ENCODE peak calls at places on chromosome 2, in four cellular contexts. One of them, this sample, is unnamed.

GRCh38 chr2:73043279-73043678 is 28.2 kb downstream of the SFXN5 start:
- DNase-seq in AG04450: no peak
- DNase-seq in psoas muscle: no peak
- DNase-seq in ovary: no peak
- DNase-seq in this sample: no peak

GRCh38 chr2:73212448-73213176 is 1.4 kb upstream of the SMYD5 start:
- DNase-seq in AG04450: peak
- DNase-seq in psoas muscle: peak
- DNase-seq in ovary: peak
- DNase-seq in this sample: peak

GRCh38 chr2:28828382-28828781 is 17.7 kb downstream of the SPDYA start:
- DNase-seq in AG04450: no peak
- DNase-seq in psoas muscle: no peak
- DNase-seq in ovary: no peak
- DNase-seq in this sample: peak

GRCh38 chr2:86035883-86036789 is 69.5 kb downstream of the POLR1A start:
- DNase-seq in AG04450: peak
- DNase-seq in psoas muscle: peak
- DNase-seq in ovary: peak
- DNase-seq in this sample: peak

GRCh38 chr2:100619951-100620350 is 57.2 kb downstream of the PDCL3 start:
- DNase-seq in AG04450: no peak
- DNase-seq in psoas muscle: no peak
- DNase-seq in ovary: no peak
- DNase-seq in this sample: no peak

GRCh38 chr2:144078091-144078490 is 441.8 kb downstream of the ZEB2 start:
- DNase-seq in AG04450: no peak
- DNase-seq in psoas muscle: no peak
- DNase-seq in ovary: no peak
- DNase-seq in this sample: peak

GRCh38 chr2:133334923-133335322 is 233.3 kb downstream of the NCKAP5 start:
- DNase-seq in AG04450: no peak
- DNase-seq in psoas muscle: no peak
- DNase-seq in ovary: no peak
- DNase-seq in this sample: no peak

GRCh38 chr2:174176898-174177297 is 71.4 kb downstream of the OLA1 start:
- DNase-seq in AG04450: no peak
- DNase-seq in psoas muscle: no peak
- DNase-seq in ovary: no peak
- DNase-seq in this sample: peak

GRCh38 chr2:181363164-181363563 is 94.0 kb upstream of the ITGA4 start:
- DNase-seq in AG04450: no peak
- DNase-seq in psoas muscle: no peak
- DNase-seq in ovary: no peak
- DNase-seq in this sample: no peak

GRCh38 chr2:20862850-20863249 is 39.9 kb upstream of the LDAH start:
- DNase-seq in AG04450: no peak
- DNase-seq in psoas muscle: no peak
- DNase-seq in ovary: no peak
- DNase-seq in this sample: no peak

GRCh38 chr2:26273501-26273900 is 28.8 kb downstream of the HADHB start:
- DNase-seq in AG04450: no peak
- DNase-seq in psoas muscle: no peak
- DNase-seq in ovary: no peak
- DNase-seq in this sample: peak

GRCh38 chr2:217801115-217801531 is 201.7 kb downstream of the TNS1 start:
- DNase-seq in AG04450: no peak
- DNase-seq in psoas muscle: peak
- DNase-seq in ovary: peak
- DNase-seq in this sample: no peak

GRCh38 chr2:147989809-147990403 is 30.6 kb downstream of the ORC4 start:
- DNase-seq in AG04450: peak
- DNase-seq in psoas muscle: no peak
- DNase-seq in ovary: no peak
- DNase-seq in this sample: peak

GRCh38 chr2:70527447-70528080 is 26.1 kb downstream of the TGFA start:
- DNase-seq in AG04450: no peak
- DNase-seq in psoas muscle: no peak
- DNase-seq in ovary: no peak
- DNase-seq in this sample: no peak

GRCh38 chr2:200786826-200787225 is 24.9 kb upstream of the BZW1 start:
- DNase-seq in AG04450: peak
- DNase-seq in psoas muscle: no peak
- DNase-seq in ovary: no peak
- DNase-seq in this sample: peak

GRCh38 chr2:24385366-24385765 is 25.0 kb upstream of the ITSN2 start:
- DNase-seq in AG04450: no peak
- DNase-seq in psoas muscle: no peak
- DNase-seq in ovary: no peak
- DNase-seq in this sample: no peak

GRCh38 chr2:40208478-40208877 is 243.4 kb downstream of the SLC8A1 start:
- DNase-seq in AG04450: no peak
- DNase-seq in psoas muscle: no peak
- DNase-seq in ovary: no peak
- DNase-seq in this sample: no peak

GRCh38 chr2:218301176-218301819 is 9.0 kb upstream of the TMBIM1 start:
- DNase-seq in AG04450: peak
- DNase-seq in psoas muscle: peak
- DNase-seq in ovary: peak
- DNase-seq in this sample: peak

GRCh38 chr2:24907106-24907505 is 12.9 kb downstream of the ADCY3 start:
- DNase-seq in AG04450: no peak
- DNase-seq in psoas muscle: no peak
- DNase-seq in ovary: no peak
- DNase-seq in this sample: peak

GRCh38 chr2:114068438-114068837 is 178.5 kb downstream of the ACTR3 start:
- DNase-seq in AG04450: no peak
- DNase-seq in psoas muscle: no peak
- DNase-seq in ovary: no peak
- DNase-seq in this sample: no peak

GRCh38 chr2:8477511-8478132 is 204.2 kb upstream of the ID2 start:
- DNase-seq in AG04450: no peak
- DNase-seq in psoas muscle: no peak
- DNase-seq in ovary: no peak
- DNase-seq in this sample: no peak

GRCh38 chr2:216113572-216113971 is 4.4 kb downstream of the XRCC5 start:
- DNase-seq in AG04450: no peak
- DNase-seq in psoas muscle: no peak
- DNase-seq in ovary: no peak
- DNase-seq in this sample: no peak

GRCh38 chr2:211174631-211175030 is 618.2 kb downstream of the CPS1 start:
- DNase-seq in AG04450: no peak
- DNase-seq in psoas muscle: no peak
- DNase-seq in ovary: no peak
- DNase-seq in this sample: no peak

DNA sequence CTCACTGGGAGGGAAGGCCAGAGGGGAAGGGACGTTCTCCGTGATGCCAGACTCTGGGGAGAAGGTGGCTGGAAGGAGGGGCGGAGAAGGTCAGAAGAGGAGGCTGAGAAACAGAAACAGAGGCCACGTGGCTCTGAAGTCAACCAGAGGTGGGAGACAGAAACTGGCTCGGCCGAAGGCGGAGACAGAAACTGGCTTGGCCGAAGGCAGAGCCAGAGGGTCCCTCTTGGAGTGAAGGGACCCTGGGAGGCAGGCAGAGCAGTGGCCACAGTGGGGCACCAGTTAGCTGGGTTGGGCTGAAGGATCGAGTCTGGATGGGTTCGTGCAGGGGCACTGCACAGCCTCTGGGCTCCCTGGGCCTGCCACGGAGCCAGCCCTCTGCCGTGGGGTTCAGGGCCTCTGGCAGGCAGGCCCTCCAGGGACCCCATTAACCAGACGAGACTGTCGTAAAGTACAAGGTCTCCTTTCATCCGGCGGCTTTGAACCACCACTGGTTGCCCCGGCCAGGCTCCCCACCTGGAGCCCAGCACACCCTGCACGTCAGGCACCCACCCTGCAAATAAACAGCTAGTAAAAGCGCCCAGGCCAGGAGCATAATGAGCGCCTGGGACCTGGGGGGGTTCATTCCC is 218.8 kb downstream of the DYSF start:
- DNase-seq in AG04450: no peak
- DNase-seq in psoas muscle: no peak
- DNase-seq in ovary: no peak
- DNase-seq in this sample: no peak
- TF ChIP-seq CTCF in AG04450: no peak
- TF ChIP-seq CTCF in psoas muscle: no peak
- TF ChIP-seq CTCF in ovary: no peak
- TF ChIP-seq CTCF in this sample: no peak

DNA sequence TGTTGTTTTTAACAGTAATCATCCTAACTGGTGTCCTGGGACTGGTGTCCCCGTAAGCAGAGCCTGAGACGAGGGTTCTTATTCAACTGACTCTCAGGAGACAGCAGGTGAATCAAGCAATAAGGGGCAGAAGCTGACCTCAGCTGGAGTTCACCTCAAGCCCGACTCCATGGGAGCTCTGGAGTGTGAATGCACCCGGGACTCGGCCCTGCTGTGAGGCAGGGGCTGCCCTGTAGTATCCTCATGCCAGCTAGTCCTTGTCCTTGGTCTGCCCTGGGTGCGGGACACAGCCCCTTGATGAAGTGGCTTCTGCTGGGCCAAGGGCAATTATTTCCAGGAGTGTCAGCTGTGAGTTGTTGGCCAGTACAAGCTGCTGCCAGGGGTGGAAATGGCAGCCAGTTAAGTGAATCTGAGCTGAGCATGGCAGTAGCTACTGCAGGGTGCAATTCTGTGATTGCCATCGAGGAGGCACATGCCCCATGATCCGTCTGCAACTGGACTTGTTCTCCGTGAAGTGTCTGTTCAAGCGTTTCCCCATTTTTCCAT is 54.9 kb upstream of the OTOS start:
- DNase-seq in AG04450: no peak
- DNase-seq in psoas muscle: peak
- DNase-seq in ovary: no peak
- DNase-seq in this sample: no peak
- H3K4me3 ChIP-seq in AG04450: no peak
- H3K4me3 ChIP-seq in psoas muscle: no peak
- H3K4me3 ChIP-seq in ovary: no peak
- H3K4me3 ChIP-seq in this sample: no peak

GRCh38 chr2:109174214-109174613 is 45.2 kb downstream of the SH3RF3 start:
- DNase-seq in AG04450: no peak
- DNase-seq in psoas muscle: no peak
- DNase-seq in ovary: no peak
- DNase-seq in this sample: no peak
- TF ChIP-seq CTCF in AG04450: no peak
- TF ChIP-seq CTCF in psoas muscle: no peak
- TF ChIP-seq CTCF in ovary: no peak
- TF ChIP-seq CTCF in this sample: no peak

GRCh38 chr2:45731146-45731545 is 79.7 kb downstream of the PRKCE start:
- DNase-seq in AG04450: no peak
- DNase-seq in psoas muscle: no peak
- DNase-seq in ovary: no peak
- DNase-seq in this sample: no peak

GRCh38 chr2:45732946-45733345 is 81.5 kb downstream of the PRKCE start:
- DNase-seq in AG04450: no peak
- DNase-seq in psoas muscle: no peak
- DNase-seq in ovary: no peak
- DNase-seq in this sample: no peak

GRCh38 chr2:45732436-45732835 is 81.0 kb downstream of the PRKCE start:
- DNase-seq in AG04450: no peak
- DNase-seq in psoas muscle: no peak
- DNase-seq in ovary: no peak
- DNase-seq in this sample: no peak

GRCh38 chr2:45728458-45728942 is 77.0 kb downstream of the PRKCE start:
- DNase-seq in AG04450: no peak
- DNase-seq in psoas muscle: no peak
- DNase-seq in ovary: no peak
- DNase-seq in this sample: no peak

DNA sequence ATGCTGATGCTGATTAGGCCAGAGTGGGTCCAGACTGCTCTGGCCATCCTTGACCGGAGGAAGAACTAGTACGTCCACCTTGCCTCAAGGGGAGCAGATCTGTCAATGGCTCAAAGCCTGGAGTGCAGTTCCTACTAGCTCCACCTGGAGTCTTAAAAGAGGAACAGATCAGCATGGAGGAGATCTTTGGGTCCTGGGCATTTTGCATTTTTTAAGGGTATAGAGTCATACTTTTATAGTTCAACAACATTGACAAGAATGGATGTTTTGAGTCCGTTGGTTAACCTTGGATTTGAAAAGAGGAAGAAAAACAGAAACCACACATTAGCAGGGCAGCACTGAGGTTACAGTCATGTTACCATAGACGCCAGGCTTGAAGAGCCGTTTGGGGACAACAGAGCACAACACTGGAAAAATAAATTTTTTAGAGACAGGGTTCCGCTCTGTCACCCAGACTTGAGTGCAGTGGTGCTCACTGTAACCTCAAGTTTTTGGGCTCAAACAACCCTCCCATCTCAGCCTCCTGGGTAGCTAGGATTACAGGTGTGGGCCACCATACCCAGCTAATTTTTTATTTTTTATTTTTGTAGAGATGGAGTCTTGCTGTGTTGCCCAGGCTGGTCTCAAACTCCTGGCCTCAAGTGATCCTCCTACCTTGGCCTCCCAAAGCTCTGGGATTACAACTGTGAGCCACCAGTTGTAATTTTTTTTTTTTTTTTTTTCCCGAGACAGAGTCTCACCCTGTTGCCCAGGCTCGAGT is 78.5 kb downstream of the PRKCE start:
- DNase-seq in AG04450: no peak
- DNase-seq in psoas muscle: no peak
- DNase-seq in ovary: no peak
- DNase-seq in this sample: no peak
- H3K4me3 ChIP-seq in AG04450: no peak
- H3K4me3 ChIP-seq in psoas muscle: no peak
- H3K4me3 ChIP-seq in ovary: no peak
- H3K4me3 ChIP-seq in this sample: no peak

GRCh38 chr2:274503-274902 is 9.8 kb downstream of the ACP1 start:
- DNase-seq in AG04450: no peak
- DNase-seq in psoas muscle: no peak
- DNase-seq in ovary: no peak
- DNase-seq in this sample: no peak
- TF ChIP-seq CTCF in AG04450: no peak
- TF ChIP-seq CTCF in psoas muscle: no peak
- TF ChIP-seq CTCF in ovary: no peak
- TF ChIP-seq CTCF in this sample: no peak

GRCh38 chr2:158191076-158191566 is 89.4 kb downstream of the UPP2 start:
- DNase-seq in AG04450: no peak
- DNase-seq in psoas muscle: no peak
- DNase-seq in ovary: no peak
- DNase-seq in this sample: no peak

GRCh38 chr2:158192515-158193234 is 91.0 kb downstream of the UPP2 start:
- DNase-seq in AG04450: no peak
- DNase-seq in psoas muscle: no peak
- DNase-seq in ovary: no peak
- DNase-seq in this sample: no peak

GRCh38 chr2:158194229-158194628 is 92.6 kb downstream of the UPP2 start:
- DNase-seq in AG04450: no peak
- DNase-seq in psoas muscle: no peak
- DNase-seq in ovary: no peak
- DNase-seq in this sample: no peak

GRCh38 chr2:158189526-158189925 is 87.8 kb downstream of the UPP2 start:
- DNase-seq in AG04450: no peak
- DNase-seq in psoas muscle: no peak
- DNase-seq in ovary: no peak
- DNase-seq in this sample: no peak

GRCh38 chr2:158191569-158191968 is 89.9 kb downstream of the UPP2 start:
- DNase-seq in AG04450: no peak
- DNase-seq in psoas muscle: no peak
- DNase-seq in ovary: no peak
- DNase-seq in this sample: no peak
- H3K4me3 ChIP-seq in AG04450: no peak
- H3K4me3 ChIP-seq in psoas muscle: no peak
- H3K4me3 ChIP-seq in ovary: peak
- H3K4me3 ChIP-seq in this sample: no peak

GRCh38 chr2:62291052-62291451 is 95.1 kb downstream of the B3GNT2 start:
- DNase-seq in AG04450: no peak
- DNase-seq in psoas muscle: no peak
- DNase-seq in ovary: no peak
- DNase-seq in this sample: no peak
- TF ChIP-seq CTCF in AG04450: no peak
- TF ChIP-seq CTCF in psoas muscle: no peak
- TF ChIP-seq CTCF in ovary: no peak
- TF ChIP-seq CTCF in this sample: no peak

This sample was measured in fibroblast of mammary gland.